ENCODE peak calls at places on chromosomes 4 and X, in four cellular contexts. One of them, this sample, is unnamed.

GRCh38 chr4:167943872-167944505 is 148.3 kb upstream of the ANXA10 start:
- ATAC-seq in left cardiac atrium: no peak
- ATAC-seq in naive thymus-derived CD4-positive, alpha-beta T cell: no peak
- ATAC-seq in naive B cell: no peak
- ATAC-seq in this sample: no peak

GRCh38 chr4:184536881-184537248 is 62.5 kb upstream of the IRF2 start:
- ATAC-seq in left cardiac atrium: no peak
- ATAC-seq in naive thymus-derived CD4-positive, alpha-beta T cell: peak
- ATAC-seq in naive B cell: no peak
- ATAC-seq in this sample: peak

GRCh38 chr4:40585201-40585789 is 44.4 kb downstream of the RBM47 start:
- ATAC-seq in left cardiac atrium: no peak
- ATAC-seq in naive thymus-derived CD4-positive, alpha-beta T cell: no peak
- ATAC-seq in naive B cell: no peak
- ATAC-seq in this sample: no peak

GRCh38 chr4:153789741-153790651 is 1.1 kb upstream of the SFRP2 start:
- ATAC-seq in left cardiac atrium: no peak
- ATAC-seq in naive thymus-derived CD4-positive, alpha-beta T cell: no peak
- ATAC-seq in naive B cell: no peak
- ATAC-seq in this sample: no peak

GRCh38 chrX:22424141-22424915 is 151.6 kb downstream of the CBLL2 start:
- ATAC-seq in left cardiac atrium: no peak
- ATAC-seq in naive thymus-derived CD4-positive, alpha-beta T cell: no peak
- ATAC-seq in naive B cell: no peak
- ATAC-seq in this sample: no peak

GRCh38 chr4:2660596-2661211 is 95.4 kb downstream of the TNIP2 start:
- ATAC-seq in left cardiac atrium: peak
- ATAC-seq in naive thymus-derived CD4-positive, alpha-beta T cell: no peak
- ATAC-seq in naive B cell: no peak
- ATAC-seq in this sample: no peak

GRCh38 chrX:40109288-40110008 is 11.7 kb upstream of the BCOR start:
- ATAC-seq in left cardiac atrium: peak
- ATAC-seq in naive thymus-derived CD4-positive, alpha-beta T cell: no peak
- ATAC-seq in naive B cell: no peak
- ATAC-seq in this sample: no peak

GRCh38 chr4:90112715-90113114 is 14.5 kb upstream of the CCSER1 start:
- ATAC-seq in left cardiac atrium: no peak
- ATAC-seq in naive thymus-derived CD4-positive, alpha-beta T cell: no peak
- ATAC-seq in naive B cell: no peak
- ATAC-seq in this sample: no peak

GRCh38 chr4:85474818-85475630 is at the start of gene ARHGAP24:
- ATAC-seq in left cardiac atrium: peak
- ATAC-seq in naive thymus-derived CD4-positive, alpha-beta T cell: peak
- ATAC-seq in naive B cell: peak
- ATAC-seq in this sample: peak

GRCh38 chr4:17478073-17478472 is 33.8 kb downstream of the QDPR start:
- ATAC-seq in left cardiac atrium: no peak
- ATAC-seq in naive thymus-derived CD4-positive, alpha-beta T cell: no peak
- ATAC-seq in naive B cell: no peak
- ATAC-seq in this sample: no peak

GRCh38 chr4:165312506-165312905 is 15.0 kb upstream of the MSMO1 start:
- ATAC-seq in left cardiac atrium: peak
- ATAC-seq in naive thymus-derived CD4-positive, alpha-beta T cell: no peak
- ATAC-seq in naive B cell: no peak
- ATAC-seq in this sample: no peak

GRCh38 chr4:5783486-5783885 is 72.5 kb downstream of the EVC start:
- ATAC-seq in left cardiac atrium: no peak
- ATAC-seq in naive thymus-derived CD4-positive, alpha-beta T cell: no peak
- ATAC-seq in naive B cell: no peak
- ATAC-seq in this sample: no peak

GRCh38 chr4:121706595-121707021 is 9.8 kb upstream of the ANXA5 start:
- ATAC-seq in left cardiac atrium: no peak
- ATAC-seq in naive thymus-derived CD4-positive, alpha-beta T cell: peak
- ATAC-seq in naive B cell: no peak
- ATAC-seq in this sample: no peak

GRCh38 chr4:148540622-148541326 is 98.6 kb upstream of the NR3C2 start:
- ATAC-seq in left cardiac atrium: peak
- ATAC-seq in naive thymus-derived CD4-positive, alpha-beta T cell: no peak
- ATAC-seq in naive B cell: no peak
- ATAC-seq in this sample: no peak

GRCh38 chr4:76622717-76623116 is 187.7 kb downstream of the SHROOM3 start:
- ATAC-seq in left cardiac atrium: no peak
- ATAC-seq in naive thymus-derived CD4-positive, alpha-beta T cell: no peak
- ATAC-seq in naive B cell: no peak
- ATAC-seq in this sample: no peak

GRCh38 chrX:21398424-21398823 is 24.2 kb downstream of the CNKSR2 start:
- ATAC-seq in left cardiac atrium: no peak
- ATAC-seq in naive thymus-derived CD4-positive, alpha-beta T cell: no peak
- ATAC-seq in naive B cell: no peak
- ATAC-seq in this sample: no peak

GRCh38 chrX:136652822-136653723 is 5.1 kb downstream of the CD40LG start:
- ATAC-seq in left cardiac atrium: no peak
- ATAC-seq in naive thymus-derived CD4-positive, alpha-beta T cell: peak
- ATAC-seq in naive B cell: no peak
- ATAC-seq in this sample: no peak

GRCh38 chrX:65871671-65872311 is 168.1 kb downstream of the VSIG4 start:
- ATAC-seq in left cardiac atrium: no peak
- ATAC-seq in naive thymus-derived CD4-positive, alpha-beta T cell: no peak
- ATAC-seq in naive B cell: no peak
- ATAC-seq in this sample: peak

GRCh38 chr4:168604496-168605373 is 107.9 kb downstream of the PALLD start:
- ATAC-seq in left cardiac atrium: peak
- ATAC-seq in naive thymus-derived CD4-positive, alpha-beta T cell: no peak
- ATAC-seq in naive B cell: no peak
- ATAC-seq in this sample: no peak

GRCh38 chr4:186472948-186473347 is 82.4 kb downstream of the MTNR1A start:
- ATAC-seq in left cardiac atrium: no peak
- ATAC-seq in naive thymus-derived CD4-positive, alpha-beta T cell: no peak
- ATAC-seq in naive B cell: no peak
- ATAC-seq in this sample: no peak

GRCh38 chrX:46383006-46383405 is 162.2 kb downstream of the ZNF674 start:
- ATAC-seq in left cardiac atrium: no peak
- ATAC-seq in naive thymus-derived CD4-positive, alpha-beta T cell: no peak
- ATAC-seq in naive B cell: no peak
- ATAC-seq in this sample: no peak

GRCh38 chr4:2812600-2812932 is 19.7 kb downstream of the SH3BP2 start:
- ATAC-seq in left cardiac atrium: peak
- ATAC-seq in naive thymus-derived CD4-positive, alpha-beta T cell: no peak
- ATAC-seq in naive B cell: no peak
- ATAC-seq in this sample: peak

GRCh38 chrX:40164751-40165150 is 67.0 kb upstream of the BCOR start:
- ATAC-seq in left cardiac atrium: no peak
- ATAC-seq in naive thymus-derived CD4-positive, alpha-beta T cell: no peak
- ATAC-seq in naive B cell: no peak
- ATAC-seq in this sample: no peak

GRCh38 chr4:126051709-126052424 is 737.1 kb downstream of the FAT4 start:
- ATAC-seq in left cardiac atrium: peak
- ATAC-seq in naive thymus-derived CD4-positive, alpha-beta T cell: no peak
- ATAC-seq in naive B cell: no peak
- ATAC-seq in this sample: no peak